ENCODE peak calls at places on chromosomes 2 and 18, in six cellular contexts. G is ELF-1, C is kidney tubule cell, P is RWPE2, W is cerebellar cortex, E is left cardiac atrium. H is an unnamed sample.

GRCh38 chr2:176956791-176957190 is 255.8 kb upstream of the HNRNPA3 start:
- DNase-seq in W (no peak), P (no peak), E (no peak), G (no peak), C (no peak), H (no peak)

GRCh38 chr18:67140495-67140894 is 376.0 kb downstream of the DSEL start:
- DNase-seq in E (no peak), P (no peak), C (no peak), G (no peak), W (no peak), H (no peak)

GRCh38 chr2:239519921-239520585 is 119.2 kb upstream of the HDAC4 start:
- DNase-seq in G (no peak), C (no peak), E (no peak), P (no peak), W (no peak), H (no peak)

GRCh38 chr2:223797073-223797472 is 40.3 kb downstream of the AP1S3 start:
- DNase-seq in P (peak; percentile 79), G (no peak), C (peak; percentile 97), W (no peak), E (no peak), H (no peak)

GRCh38 chr18:76450452-76450851 is 44.6 kb downstream of the ZNF516 start:
- DNase-seq in G (peak; percentile 23), E (no peak), C (no peak), P (no peak), W (no peak), H (no peak)

GRCh38 chr2:172930871-172931255 is 144.8 kb upstream of the MAP3K20 start:
- DNase-seq in P (no peak), W (no peak), C (no peak), E (no peak), G (no peak), H (no peak)

GRCh38 chr2:161570424-161571050 is 53.7 kb upstream of the SLC4A10 start:
- DNase-seq in G (peak; percentile 10), C (no peak), E (no peak), W (no peak), P (no peak), H (no peak)

GRCh38 chr2:36966370-36967235 is at the start of gene STRN:
- DNase-seq in P (peak; percentile 94), E (peak; percentile 98), W (peak; percentile 92), C (peak; percentile 98), G (peak; percentile 97), H (peak; percentile 96)

GRCh38 chr2:99597616-99598015 is 107.8 kb upstream of the REV1 start:
- DNase-seq in E (no peak), C (peak; percentile 3), G (no peak), P (no peak), W (no peak), H (no peak)

GRCh38 chr2:10124538-10125045 is 2.1 kb downstream of the RRM2 start:
- DNase-seq in C (peak; percentile 84), G (peak; percentile 52), W (peak; percentile 85), E (no peak), P (no peak), H (peak; percentile 83)

GRCh38 chr18:708096-708495 is 4.3 kb downstream of the ENOSF1 start:
- DNase-seq in P (no peak), W (no peak), E (no peak), C (peak; percentile 54), G (no peak), H (no peak)

GRCh38 chr2:60556441-60556997 is 3.1 kb upstream of the BCL11A start:
- DNase-seq in W (no peak), G (no peak), C (no peak), E (no peak), P (no peak), H (no peak)

GRCh38 chr2:174485763-174486613 is 841 bp downstream of the GPR155 start:
- DNase-seq in E (peak; percentile 37), G (peak; percentile 32), P (no peak), C (peak; percentile 21), W (peak; percentile 41), H (peak; percentile 49)

GRCh38 chr2:158740591-158740990 is 54.5 kb upstream of the DAPL1 start:
- DNase-seq in W (no peak), E (peak; percentile 52), P (no peak), C (peak; percentile 82), G (no peak), H (no peak)

GRCh38 chr2:25151718-25152117 is 16.7 kb downstream of the POMC start:
- DNase-seq in P (no peak), W (no peak), C (no peak), E (no peak), G (no peak), H (no peak)

GRCh38 chr2:217653240-217653639 is 349.6 kb downstream of the TNS1 start:
- DNase-seq in G (peak; percentile 39), C (peak; percentile 97), E (peak; percentile 49), W (no peak), P (no peak), H (peak; percentile 67)

GRCh38 chr2:220277445-220277960 is 650.1 kb downstream of the SLC4A3 start:
- DNase-seq in C (peak; percentile 86), G (no peak), E (peak; percentile 59), W (no peak), P (peak; percentile 71), H (no peak)

GRCh38 chr2:203376173-203376572 is 48.0 kb downstream of the ABI2 start:
- DNase-seq in E (no peak), G (no peak), W (no peak), P (no peak), C (no peak), H (no peak)

GRCh38 chr2:99512081-99512480 is 22.3 kb upstream of the REV1 start:
- DNase-seq in E (no peak), C (no peak), G (no peak), W (peak; percentile 97), P (no peak), H (no peak)

GRCh38 chr18:51537487-51537886 is 340.0 kb upstream of the MEX3C start:
- DNase-seq in W (no peak), G (peak; percentile 41), P (no peak), C (peak; percentile 57), E (peak; percentile 24), H (peak; percentile 85)

GRCh38 chr2:222745836-222746559 is 74.5 kb downstream of the MOGAT1 start:
- DNase-seq in G (no peak), C (no peak), E (no peak), P (no peak), W (no peak), H (peak; percentile 31)

GRCh38 chr18:26091047-26091630 is 726 bp upstream of the SS18 start:
- DNase-seq in E (peak; percentile 77), P (no peak), G (no peak), W (no peak), C (peak; percentile 83), H (no peak)

GRCh38 chr2:158489366-158490112 is 32.8 kb downstream of the PKP4 start:
- DNase-seq in E (no peak), G (no peak), P (no peak), W (peak; percentile 51), C (no peak), H (no peak)

GRCh38 chr2:175464311-175464670 is 282.8 kb upstream of the ATP5MC3 start:
- DNase-seq in C (no peak), P (no peak), G (no peak), E (no peak), W (no peak), H (no peak)

GRCh38 chr2:174771631-174772491 is 7.6 kb upstream of the CHRNA1 start:
- DNase-seq in P (peak; percentile 74), E (peak; percentile 85), W (peak; percentile 78), G (peak; percentile 94), C (peak; percentile 84), H (peak; percentile 87)

GRCh38 chr18:13036622-13037320 is 45.6 kb downstream of the CEP192 start:
- DNase-seq in G (no peak), C (peak; percentile 2), W (no peak), P (no peak), E (no peak), H (no peak)

GRCh38 chr2:165927353-165927752 is 26.2 kb downstream of the TTC21B start:
- DNase-seq in C (peak; percentile 34), W (no peak), G (no peak), P (no peak), E (no peak), H (no peak)

GRCh38 chr2:164523026-164523425 is 98.3 kb downstream of the GRB14 start:
- DNase-seq in W (no peak), C (peak; percentile 95), P (no peak), G (no peak), E (no peak), H (no peak)

GRCh38 chr2:127645395-127646291 is at the start of gene GPR17:
- DNase-seq in G (no peak), C (no peak), E (peak; percentile 20), W (no peak), P (no peak), H (peak; percentile 59)

GRCh38 chr18:3402962-3403585 is 46.9 kb upstream of the TGIF1 start:
- DNase-seq in E (no peak), W (peak; percentile 92), G (no peak), P (no peak), C (peak; percentile 66), H (no peak)

GRCh38 chr2:95013726-95014125 is 11.8 kb upstream of the MAL start:
- DNase-seq in G (no peak), W (no peak), P (no peak), E (no peak), C (no peak), H (no peak)

GRCh38 chr2:35255826-35256225 is 1099.8 kb upstream of the CRIM1 start:
- DNase-seq in G (no peak), C (no peak), E (no peak), W (no peak), P (no peak), H (no peak)

GRCh38 chr2:23230885-23231284 is 154.1 kb upstream of the KLHL29 start:
- DNase-seq in E (no peak), G (peak; percentile 63), W (no peak), C (no peak), P (no peak), H (no peak)

H was measured in Ammon's horn.